ENCODE peak calls at places on chromosomes 6 and 20, in four cellular contexts. N is ovary, R is A549, C is K562. M is an unnamed sample.
A peak's percentile ranks its signal among the peaks of the same experiment; 100 is the strongest.

GRCh38 chr6:28429781-28430180 is 13.5 kb downstream of the ZSCAN23 start:
- DNase-seq in N (no peak), R (no peak), C (no peak), M (no peak)

GRCh38 chr6:39389372-39389767 is 66.9 kb upstream of the KCNK16 start:
- DNase-seq in N (no peak), R (peak; percentile 4), C (no peak), M (no peak)

GRCh38 chr20:34579191-34579661 is 20.7 kb downstream of the MAP1LC3A start:
- DNase-seq in N (peak; percentile 54), R (no peak), C (no peak), M (no peak)

GRCh38 chr20:61353261-61353995 is 101.4 kb downstream of the CDH4 start:
- DNase-seq in N (no peak), R (no peak), C (no peak), M (no peak)

GRCh38 chr6:97947841-97948240 is 664.8 kb upstream of the MMS22L start:
- DNase-seq in N (no peak), R (no peak), C (no peak), M (no peak)

GRCh38 chr6:169345198-169345597 is 91.6 kb upstream of the THBS2 start:
- DNase-seq in N (no peak), R (no peak), C (peak; percentile 44), M (no peak)

GRCh38 chr6:13733178-13733851 is 21.7 kb upstream of the RANBP9 start:
- DNase-seq in N (peak; percentile 84), R (no peak), C (peak; percentile 36), M (peak; percentile 98)

GRCh38 chr6:16639689-16640480 is 121.4 kb downstream of the ATXN1 start:
- DNase-seq in N (no peak), R (peak; percentile 13), C (no peak), M (no peak)

GRCh38 chr6:109069746-109070145 is 24.9 kb downstream of the SESN1 start:
- DNase-seq in N (no peak), R (no peak), C (no peak), M (no peak)

GRCh38 chr6:403659-404655 is 12.4 kb downstream of the IRF4 start:
- DNase-seq in N (no peak), R (no peak), C (no peak), M (no peak)

GRCh38 chr6:104943781-104944180 is 13.1 kb upstream of the LIN28B start:
- DNase-seq in N (no peak), R (no peak), C (peak; percentile 19), M (no peak)

GRCh38 chr20:32509639-32510066 is 75.5 kb downstream of the NOL4L start:
- DNase-seq in N (no peak), R (no peak), C (no peak), M (no peak)

GRCh38 chr6:145155411-145155810 is 579.9 kb downstream of the EPM2A start:
- DNase-seq in N (no peak), R (no peak), C (no peak), M (no peak)

GRCh38 chr6:55047433-55048044 is 126.8 kb upstream of the HCRTR2 start:
- DNase-seq in N (no peak), R (no peak), C (no peak), M (no peak)

GRCh38 chr20:58818585-58819285 is 32.0 kb downstream of the GNAS-AS1 start:
- DNase-seq in N (no peak), R (no peak), C (no peak), M (no peak)

GRCh38 chr20:44888226-44889103 is 3.0 kb downstream of the YWHAB start:
- DNase-seq in N (no peak), R (peak; percentile 33), C (no peak), M (no peak)

GRCh38 chr20:10218536-10219451 is at the start of gene SNAP25:
- DNase-seq in N (peak; percentile 92), R (peak; percentile 83), C (peak; percentile 61), M (peak; percentile 71)

GRCh38 chr6:45816674-45817297 is 198.9 kb downstream of the CLIC5 start:
- DNase-seq in N (no peak), R (no peak), C (no peak), M (no peak)

GRCh38 chr6:42148058-42148457 is 5.6 kb upstream of the C6orf132 start:
- DNase-seq in N (no peak), R (no peak), C (peak; percentile 56), M (no peak)

GRCh38 chr6:31780507-31781243 is 3.5 kb upstream of the VWA7 start:
- DNase-seq in N (no peak), R (no peak), C (no peak), M (no peak)

GRCh38 chr6:43947860-43948259 is 177.8 kb downstream of the VEGFA start:
- DNase-seq in N (no peak), R (no peak), C (no peak), M (peak; percentile 22)

GRCh38 chr6:37777272-37777736 is 42.2 kb upstream of the ZFAND3 start:
- DNase-seq in N (no peak), R (no peak), C (no peak), M (no peak)

GRCh38 chr20:50746138-50746940 is 15.0 kb downstream of the PARD6B start:
- DNase-seq in N (no peak), R (no peak), C (no peak), M (no peak)

GRCh38 chr20:4112490-4113420 is 97.4 kb upstream of the RNF24 start:
- DNase-seq in N (peak; percentile 82), R (no peak), C (no peak), M (no peak)

GRCh38 chr6:113642714-113643442 is 214.3 kb upstream of the MARCKS start:
- DNase-seq in N (no peak), R (peak; percentile 35), C (peak; percentile 19), M (no peak)

GRCh38 chr20:61073376-61073775 is 178.7 kb upstream of the CDH4 start:
- DNase-seq in N (no peak), R (no peak), C (no peak), M (no peak)

GRCh38 chr20:15895560-15896084 is 677.6 kb downstream of the KIF16B start:
- DNase-seq in N (no peak), R (no peak), C (no peak), M (no peak)

DNA sequence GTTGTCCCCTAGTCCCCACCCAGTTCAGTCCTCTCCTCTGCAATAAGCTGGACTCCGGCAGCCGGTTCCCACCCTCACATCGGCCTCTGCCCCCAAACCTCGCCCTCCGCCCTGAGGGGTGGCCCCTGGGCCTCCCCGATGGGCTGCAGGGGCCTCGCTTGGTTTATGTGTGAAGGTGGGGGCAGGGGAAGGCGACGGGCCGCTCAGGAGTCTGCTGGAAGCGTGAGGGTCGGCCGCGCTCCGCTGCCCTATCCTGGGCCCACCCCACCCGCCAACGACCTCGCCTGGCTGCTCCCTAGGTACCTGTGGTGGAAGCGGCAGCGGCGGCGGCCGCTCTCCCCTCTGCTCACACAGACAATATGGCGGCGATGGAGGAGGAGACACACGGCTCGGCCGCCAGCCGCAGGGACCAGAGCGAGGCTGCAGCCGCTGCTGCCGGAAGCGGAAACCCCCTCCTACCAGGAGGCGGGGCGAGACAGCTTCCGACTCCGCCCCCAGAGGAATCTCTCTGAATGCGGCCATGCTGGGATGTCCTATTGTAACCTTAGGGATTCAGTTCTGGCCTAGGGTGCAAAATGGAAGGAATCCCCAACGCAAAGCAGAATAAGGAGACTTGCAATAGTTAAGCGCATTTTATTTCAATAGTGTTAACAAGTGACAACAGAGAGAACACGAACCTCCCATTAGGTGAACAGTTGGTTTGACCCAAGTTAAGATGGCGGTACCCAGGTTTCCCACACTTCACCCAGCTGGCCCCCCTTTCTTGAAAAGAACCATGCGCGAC is at the start of gene CSNK2A1:
- DNase-seq in N (peak; percentile 97), R (peak; percentile 97), C (peak; percentile 91), M (peak; percentile 97)
- TF ChIP-seq EP300 in N (no peak), R (no peak), C (no peak), M (no peak)

GRCh38 chr6:52552278-52552643 is 24.6 kb downstream of the TRAM2 start:
- DNase-seq in N (no peak), R (no peak), C (no peak), M (no peak)

GRCh38 chr6:52553158-52553557 is 23.7 kb downstream of the TRAM2 start:
- DNase-seq in N (no peak), R (no peak), C (no peak), M (no peak)

GRCh38 chr6:52550014-52550575 is 26.8 kb downstream of the TRAM2 start:
- DNase-seq in N (no peak), R (no peak), C (no peak), M (no peak)

GRCh38 chr6:52553719-52554118 is 23.1 kb downstream of the TRAM2 start:
- DNase-seq in N (no peak), R (no peak), C (no peak), M (no peak)

DNA sequence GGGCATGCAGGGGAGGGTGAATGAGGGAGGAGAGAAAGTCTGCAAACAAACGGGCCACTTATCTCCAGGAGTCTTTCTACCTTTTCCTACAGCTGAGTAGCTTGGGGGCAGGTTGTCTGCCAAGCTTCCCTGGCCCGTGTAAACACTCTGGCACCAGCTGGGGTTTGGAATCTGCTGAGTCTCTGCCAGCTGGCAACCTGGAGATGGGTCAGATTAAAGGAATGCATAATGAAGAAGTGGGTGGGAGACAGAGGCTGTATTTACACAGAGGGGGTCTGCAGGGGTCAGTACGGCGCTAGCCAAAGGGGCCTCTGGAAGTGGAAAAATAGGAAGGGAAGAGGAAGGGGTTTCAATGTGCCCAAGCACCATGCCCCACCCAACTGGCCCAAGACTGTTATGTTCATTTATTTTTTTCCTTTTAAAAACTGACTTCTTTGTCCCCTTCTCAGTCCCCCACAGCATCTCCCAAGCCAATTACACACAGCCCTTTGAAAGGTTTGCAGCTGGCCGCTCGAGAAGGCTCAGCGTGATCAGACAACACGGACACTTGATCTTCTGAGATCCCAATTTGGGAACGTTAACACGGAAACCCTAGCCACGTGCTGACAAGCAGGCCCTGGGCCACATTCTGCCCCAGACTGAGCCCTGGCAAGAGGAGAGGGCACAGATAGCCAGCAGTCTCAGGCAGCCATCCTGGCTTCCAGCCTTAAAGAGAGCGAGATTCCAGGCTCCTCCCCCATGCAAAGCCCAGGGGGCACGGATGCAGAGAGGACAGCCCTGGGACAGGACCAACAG is 25.2 kb downstream of the TRAM2 start:
- DNase-seq in N (peak; percentile 77), R (no peak), C (no peak), M (peak; percentile 72)
- TF ChIP-seq EP300 in N (no peak), R (no peak), C (no peak), M (no peak)

DNA sequence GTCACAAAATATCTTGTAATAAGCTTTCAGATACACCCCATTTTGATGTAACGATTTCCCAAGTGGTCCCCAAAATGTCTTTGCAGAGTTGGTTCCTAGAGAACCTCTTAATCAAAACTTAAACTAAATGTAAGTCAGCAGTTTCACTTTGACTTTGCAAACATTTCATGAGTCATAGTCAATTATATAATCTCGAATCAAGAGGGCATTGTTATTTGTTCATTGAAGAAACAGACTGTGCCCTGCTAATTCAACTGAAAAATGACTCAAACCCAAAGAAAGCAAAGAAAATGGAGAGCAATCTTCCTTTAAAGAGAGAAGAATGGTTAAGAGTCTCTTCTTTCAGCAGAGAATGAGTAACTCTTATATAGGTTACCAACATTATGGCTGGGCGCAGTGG is 58.3 kb downstream of the IPCEF1 start:
- DNase-seq in N (no peak), R (no peak), C (no peak), M (no peak)
- TF ChIP-seq EP300 in N (no peak), R (no peak), C (no peak), M (no peak)

DNA sequence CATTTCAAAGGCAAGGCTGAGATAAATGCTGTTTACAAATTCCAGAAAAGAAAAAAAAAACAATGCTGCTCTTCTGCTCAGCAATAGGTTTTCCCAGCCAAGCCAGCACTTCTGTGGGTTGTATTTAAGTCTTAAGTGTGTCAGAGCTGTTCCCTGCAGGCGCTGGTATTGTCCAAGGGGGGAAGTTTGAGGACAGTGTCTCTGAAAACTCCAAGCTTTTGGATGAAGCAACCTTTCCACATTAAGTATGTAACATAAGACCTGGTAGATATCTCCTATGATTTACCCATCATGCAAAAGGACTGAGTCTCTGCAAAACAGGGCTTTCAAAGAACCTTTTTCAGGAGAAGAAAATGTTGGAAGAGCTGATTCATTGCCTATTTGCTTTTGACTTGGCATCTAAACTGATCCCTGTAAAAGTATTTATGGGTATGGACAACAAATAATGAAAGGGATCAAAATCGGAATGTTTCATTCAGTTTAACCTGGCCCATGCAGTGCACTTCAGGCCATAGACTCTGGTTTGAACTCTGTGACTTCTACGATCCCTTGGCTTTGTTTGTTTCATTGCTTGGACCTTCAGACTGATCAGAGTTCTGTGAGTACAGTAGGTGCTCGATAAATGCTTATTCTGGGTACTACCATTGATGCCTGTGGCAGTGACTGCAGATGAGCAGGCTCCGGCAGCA is 16.1 kb upstream of the PLG start:
- DNase-seq in N (no peak), R (no peak), C (no peak), M (no peak)
- TF ChIP-seq EP300 in N (no peak), R (no peak), C (no peak), M (no peak)